ENCODE peak calls at places on chromosome 13, in ten cellular contexts. X is hepatocyte; Y is EL; S is mesendoderm; V is amniotic epithelial cell; B is T-helper 1 cell; P is AG10803; D is activated T-helper 9 cell treated with anti-CD3 and anti-CD28 coated beads, Interleukin-2, amount 50 U/mL, for 16 hours; M is pancreas; A is activated CD4-positive, alpha-beta memory T cell treated with anti-CD3 and anti-CD28 coated beads, Interleukin-2, amount 10 ng/mL, durations not matched to agents 7 days and 5 days. C is an unnamed sample.
A peak's percentile ranks its signal among the peaks of the same experiment; 100 is the strongest.

GRCh38 chr13:23902975-23903905 is 5.9 kb upstream of the C1QTNF9B start:
- DNase-seq in Y (no peak), V (no peak), B (no peak), S (no peak), M (no peak), P (no peak), X (peak; percentile 6), A (no peak), D (no peak), C (no peak)

GRCh38 chr13:26128676-26129075 is 76.9 kb upstream of the SHISA2 start:
- DNase-seq in A (no peak), S (no peak), M (no peak), D (no peak), V (no peak), Y (no peak), X (no peak), P (no peak), B (no peak), C (no peak)

GRCh38 chr13:45356966-45357689 is 16.1 kb upstream of the TPT1 start:
- DNase-seq in B (no peak), M (no peak), X (no peak), D (no peak), Y (no peak), P (no peak), V (no peak), S (no peak), A (no peak), C (no peak)

GRCh38 chr13:24063281-24063851 is 97.2 kb upstream of the SPATA13 start:
- DNase-seq in A (no peak), X (no peak), M (no peak), S (no peak), P (no peak), Y (no peak), D (no peak), V (peak; percentile 49), B (no peak), C (no peak)

GRCh38 chr13:36752673-36753072 is 66.3 kb upstream of the RFXAP start:
- DNase-seq in X (no peak), P (no peak), Y (no peak), M (no peak), S (no peak), B (no peak), A (no peak), V (peak; percentile 35), D (no peak), C (no peak)

GRCh38 chr13:62702502-62702901 is 1286.9 kb upstream of the PCDH20 start:
- DNase-seq in Y (no peak), A (no peak), X (no peak), B (no peak), M (no peak), D (no peak), S (no peak), V (no peak), P (no peak), C (no peak)

GRCh38 chr13:28355046-28355821 is 139.7 kb downstream of the FLT1 start:
- DNase-seq in Y (no peak), A (no peak), S (no peak), D (no peak), X (no peak), M (no peak), P (no peak), V (no peak), B (no peak), C (no peak)

GRCh38 chr13:29527511-29527910 is 68.0 kb downstream of the SLC7A1 start:
- DNase-seq in D (no peak), S (no peak), A (no peak), Y (no peak), V (no peak), X (no peak), P (no peak), M (no peak), B (no peak), C (no peak)

GRCh38 chr13:108682714-108683113 is 53.3 kb downstream of the MYO16 start:
- DNase-seq in P (no peak), B (no peak), X (no peak), S (peak; percentile 12), D (no peak), M (no peak), A (no peak), Y (no peak), V (no peak), C (no peak)

GRCh38 chr13:110266983-110267382 is 40.0 kb downstream of the COL4A1 start:
- DNase-seq in Y (no peak), M (no peak), A (no peak), S (peak; percentile 64), V (no peak), X (no peak), B (no peak), D (no peak), P (no peak), C (no peak)

GRCh38 chr13:26895081-26895807 is 134.7 kb upstream of the GPR12 start:
- DNase-seq in D (no peak), M (no peak), B (no peak), V (no peak), X (no peak), S (peak; percentile 35), P (no peak), Y (peak; percentile 35), A (no peak), C (no peak)

GRCh38 chr13:61316647-61317046 is 99.0 kb downstream of the PCDH20 start:
- DNase-seq in P (no peak), M (no peak), B (no peak), A (no peak), S (peak; percentile 37), D (no peak), Y (no peak), X (no peak), V (no peak), C (no peak)

GRCh38 chr13:45967589-45967988 is 85.0 kb downstream of the ZC3H13 start:
- DNase-seq in M (no peak), B (no peak), V (no peak), P (no peak), D (no peak), A (no peak), S (no peak), Y (no peak), X (no peak), C (no peak)

GRCh38 chr13:68708336-68708908 is 1399.2 kb upstream of the ATXN8OS start:
- DNase-seq in Y (no peak), M (no peak), A (no peak), X (no peak), P (no peak), D (no peak), V (no peak), B (no peak), S (no peak), C (no peak)

GRCh38 chr13:30308548-30308947 is 1.2 kb upstream of the KATNAL1 start:
- DNase-seq in B (no peak), X (peak; percentile 22), A (no peak), D (no peak), S (peak; percentile 31), M (no peak), Y (peak; percentile 22), V (peak; percentile 79), P (peak; percentile 28), C (no peak)

GRCh38 chr13:41111454-41111853 is 21.1 kb downstream of the KBTBD6 start:
- DNase-seq in X (no peak), D (no peak), M (no peak), V (peak; percentile 66), P (no peak), S (no peak), Y (peak; percentile 40), B (no peak), A (no peak), C (no peak)

GRCh38 chr13:24503376-24503690 is 9.2 kb downstream of the PARP4 start:
- DNase-seq in S (no peak), B (no peak), P (no peak), M (no peak), A (no peak), V (peak; percentile 30), D (no peak), X (no peak), Y (no peak), C (no peak)

C was measured in CD8-positive, alpha-beta memory T cell.